ENCODE peak calls at places on chromosomes 5 and 9, in ten cellular contexts. R is stimulated activated CD8-positive, alpha-beta memory T cell treated with anti-CD3 and anti-CD28 coated beads, Interleukin-7, amount 100 ng/mL, for 24 hours; D is T-helper 1 cell; E is substantia nigra; G is lower lobe of right lung; F is uterus; H is EL; V is AG10803; K is NCI-H1105 treated with DMSO at 0.1 percent for 48 hours; Z is nephron progenitor cell. N is an unnamed sample.

GRCh38 chr9:83937861-83938455 is 16.7 kb upstream of the KIF27 start:
- DNase-seq in R (no peak), D (peak), E (no peak), G (no peak), F (no peak), H (peak), V (peak), K (peak), Z (peak), N (no peak)

GRCh38 chr9:25990376-25990775 is 312.1 kb upstream of the TUSC1 start:
- DNase-seq in R (no peak), D (no peak), E (no peak), G (no peak), F (no peak), H (no peak), V (no peak), K (no peak), Z (no peak), N (no peak)

GRCh38 chr5:59038169-59039002 is 455.5 kb downstream of the RAB3C start:
- DNase-seq in R (no peak), D (peak), E (no peak), G (no peak), F (no peak), H (no peak), V (peak), K (no peak), Z (no peak), N (no peak)

GRCh38 chr9:133429641-133430161 is 7.5 kb downstream of the ADAMTS13 start:
- DNase-seq in R (no peak), D (no peak), E (no peak), G (no peak), F (no peak), H (peak), V (no peak), K (no peak), Z (peak), N (no peak)

GRCh38 chr9:119667163-119667562 is 297.9 kb upstream of the BRINP1 start:
- DNase-seq in R (no peak), D (no peak), E (no peak), G (no peak), F (no peak), H (no peak), V (no peak), K (no peak), Z (no peak), N (no peak)

GRCh38 chr5:83718195-83718825 is 2.3 kb downstream of the HAPLN1 start:
- DNase-seq in R (no peak), D (peak), E (peak), G (no peak), F (no peak), H (peak), V (peak), K (peak), Z (peak), N (no peak)

GRCh38 chr9:27791311-27791710 is 218.0 kb upstream of the C9orf72 start:
- DNase-seq in R (no peak), D (no peak), E (no peak), G (no peak), F (no peak), H (no peak), V (no peak), K (no peak), Z (no peak), N (no peak)

GRCh38 chr5:13478831-13479465 is 465.5 kb downstream of the DNAH5 start:
- DNase-seq in R (no peak), D (no peak), E (no peak), G (no peak), F (no peak), H (peak), V (peak), K (peak), Z (peak), N (no peak)

GRCh38 chr5:1637639-1638481 is 114.1 kb upstream of the LPCAT1 start:
- DNase-seq in R (no peak), D (no peak), E (no peak), G (peak), F (peak), H (no peak), V (no peak), K (no peak), Z (no peak), N (peak)

GRCh38 chr5:3535414-3536211 is 60.0 kb upstream of the IRX1 start:
- DNase-seq in R (no peak), D (no peak), E (no peak), G (no peak), F (no peak), H (no peak), V (no peak), K (no peak), Z (no peak), N (no peak)

GRCh38 chr5:96934291-96934694 is 1.6 kb upstream of the LNPEP start:
- DNase-seq in R (no peak), D (no peak), E (no peak), G (no peak), F (peak), H (no peak), V (peak), K (peak), Z (no peak), N (no peak)

GRCh38 chr5:124103671-124104070 is 591.7 kb downstream of the CSNK1G3 start:
- DNase-seq in R (no peak), D (no peak), E (no peak), G (no peak), F (no peak), H (peak), V (no peak), K (no peak), Z (no peak), N (no peak)

GRCh38 chr9:110089681-110090370 is 118.1 kb downstream of the C9orf152 start:
- DNase-seq in R (no peak), D (no peak), E (no peak), G (peak), F (no peak), H (no peak), V (no peak), K (peak), Z (no peak), N (no peak)

GRCh38 chr5:157109744-157110143 is 900 bp upstream of the HAVCR2 start:
- DNase-seq in R (no peak), D (peak), E (no peak), G (no peak), F (no peak), H (no peak), V (no peak), K (no peak), Z (no peak), N (no peak)

N was measured in mesenteric fat pad.